ENCODE peak calls at places on chromosomes 7 and 10, in seven cellular contexts. E is effector memory CD4-positive, alpha-beta T cell; X is upper lobe of right lung; M is thoracic aorta; G is K562; P is vagina; C is heart left ventricle. S is an unnamed sample. For H3K27me3 and H3K36me3, the result is how much of the 10 kb centered on the place peaks cover.

GRCh38 chr10:133438711-133439273 is 14.4 kb upstream of the SPRN start:
- DNase-seq in M (no peak), C (no peak), E (no peak), P (no peak), G (peak), X (no peak), S (no peak)

GRCh38 chr7:82559203-82559805 is 115.7 kb upstream of the CACNA2D1 start:
- DNase-seq in C (no peak), E (no peak), X (no peak), M (no peak), G (no peak), P (no peak), S (no peak)

GRCh38 chr7:143494622-143495021 is 16.9 kb downstream of the TAS2R41 start:
- DNase-seq in C (no peak), E (no peak), G (no peak), M (no peak), X (no peak), P (no peak), S (no peak)

GRCh38 chr7:107721286-107721685 is 22.7 kb upstream of the CBLL1 start:
- DNase-seq in C (no peak), X (no peak), E (no peak), P (no peak), M (no peak), G (no peak), S (no peak)

GRCh38 chr10:230758-231157 is 95.5 kb downstream of the ZMYND11 start:
- DNase-seq in G (peak), P (no peak), C (no peak), M (no peak), E (no peak), X (no peak), S (no peak)

GRCh38 chr7:11082552-11083213 is 109.0 kb downstream of the PHF14 start:
- DNase-seq in P (no peak), M (no peak), E (no peak), G (no peak), C (no peak), X (no peak), S (no peak)

GRCh38 chr10:133226251-133226808 is 3.7 kb upstream of the UTF1 start:
- DNase-seq in P (no peak), G (no peak), M (no peak), C (no peak), X (no peak), E (no peak), S (no peak)

GRCh38 chr10:113094114-113094486 is 144.1 kb downstream of the TCF7L2 start:
- DNase-seq in P (no peak), M (no peak), E (no peak), X (no peak), G (no peak), C (no peak), S (no peak)

GRCh38 chr10:90125966-90126600 is 424.7 kb downstream of the KIF20B start:
- DNase-seq in M (no peak), P (no peak), E (no peak), X (no peak), C (no peak), G (no peak), S (no peak)

GRCh38 chr10:125041856-125042506 is 100.1 kb downstream of the ZRANB1 start:
- DNase-seq in M (no peak), X (peak), P (no peak), E (no peak), C (no peak), G (peak), S (no peak)

GRCh38 chr7:106326594-106327537 is 42.1 kb upstream of the NAMPT start:
- DNase-seq in E (no peak), X (no peak), M (no peak), C (no peak), P (no peak), G (no peak), S (no peak)

GRCh38 chr10:102384606-102385429 is 10.7 kb upstream of the NFKB2 start:
- DNase-seq in P (no peak), X (no peak), E (no peak), G (no peak), M (no peak), C (no peak), S (no peak)

GRCh38 chr10:72323108-72323932 is 31.4 kb downstream of the DNAJB12 start:
- DNase-seq in G (no peak), E (no peak), P (no peak), C (no peak), M (no peak), X (no peak), S (no peak)

GRCh38 chr7:36161996-36162395 is 8.9 kb downstream of the EEPD1 start:
- DNase-seq in E (no peak), P (no peak), M (no peak), G (no peak), C (no peak), X (no peak), S (no peak)

GRCh38 chr7:2468227-2468626 is 8.0 kb downstream of the GRIFIN start:
- DNase-seq in X (no peak), M (no peak), E (no peak), G (no peak), P (no peak), C (no peak), S (no peak)

GRCh38 chr7:117212969-117213877 is 109.6 kb downstream of the WNT2 start:
- DNase-seq in P (no peak), X (no peak), E (no peak), G (peak), C (no peak), M (no peak), S (peak)

GRCh38 chr10:15784662-15785300 is 65.1 kb upstream of the ITGA8 start:
- DNase-seq in G (no peak), P (no peak), C (no peak), E (no peak), X (no peak), M (no peak), S (no peak)

DNA sequence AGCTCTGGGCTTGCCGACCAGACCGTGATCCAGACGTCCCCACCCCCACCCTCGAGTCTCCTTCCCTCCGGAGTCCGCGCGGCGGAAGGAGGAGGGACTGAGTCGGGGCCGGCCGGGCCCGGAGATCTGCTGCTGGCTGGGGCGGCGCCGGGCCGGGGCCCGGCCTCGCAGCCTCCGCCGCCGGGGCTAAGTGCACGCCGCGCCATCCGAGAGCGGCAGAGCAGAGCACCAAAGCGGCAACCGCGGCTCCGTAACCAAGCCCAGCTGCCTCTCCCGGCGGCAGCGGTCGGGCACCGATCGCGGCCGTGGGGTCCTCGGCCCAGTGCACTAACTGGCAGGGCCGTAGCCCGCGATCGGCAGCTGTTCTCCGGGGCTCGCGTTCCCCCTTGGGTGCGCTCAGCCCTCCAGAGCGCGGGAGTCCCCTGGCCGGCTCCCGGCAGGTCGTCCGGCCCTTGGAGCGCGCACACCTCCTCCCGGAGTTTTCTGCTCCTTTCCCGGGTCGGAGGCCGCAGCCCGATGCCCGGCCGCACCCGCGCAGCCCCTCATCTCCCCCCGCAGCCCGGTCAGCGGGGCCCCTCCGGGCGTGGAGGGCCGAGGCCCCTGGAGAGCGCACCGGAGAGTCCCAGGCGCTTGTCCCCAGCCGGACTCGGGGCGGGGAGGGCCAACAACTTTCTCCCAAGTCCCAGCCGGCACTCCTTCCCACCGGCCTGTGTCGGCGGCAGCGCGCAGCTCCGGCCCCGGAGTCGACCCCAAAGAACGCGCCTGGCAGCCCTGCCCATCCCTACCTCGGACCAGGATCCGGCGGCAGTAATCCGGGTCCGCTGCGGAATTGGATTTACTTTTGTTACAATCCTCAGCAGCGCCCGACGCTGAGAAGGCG is 799 bp downstream of the VAX1 start:
- DNase-seq in E (no peak), G (no peak), X (no peak), C (no peak), M (no peak), P (no peak), S (no peak)
- H3K27me3 ChIP-seq in E (under half), G (under half), X (half or more), C (half or more), M (under half), P (under half), S (under half)

GRCh38 chr10:93352638-93353383 is 129.3 kb downstream of the MYOF start:
- DNase-seq in C (no peak), P (no peak), G (peak), M (no peak), X (no peak), E (no peak), S (peak)
- H3K36me3 ChIP-seq in C (half or more), P (half or more), G (under half), M (half or more), X (half or more), E (under half), S (under half)

GRCh38 chr7:32169236-32169635 is 99.0 kb upstream of the PDE1C start:
- DNase-seq in C (no peak), X (no peak), E (no peak), P (no peak), M (no peak), G (no peak), S (no peak)
- H3K27me3 ChIP-seq in C (under half), X (under half), E (under half), P (under half), M (under half), G (under half), S (under half)

GRCh38 chr7:507623-508305 is 11.9 kb downstream of the PDGFA start:
- DNase-seq in P (no peak), C (no peak), X (peak), E (no peak), M (no peak), G (no peak), S (peak)
- H3K36me3 ChIP-seq in P (under half), C (under half), X (under half), E (under half), M (half or more), G (under half), S (under half)